ENCODE peak calls at places on chromosomes 4 and X, in seven cellular contexts. V is lung; F is HepG2; S is psoas muscle; M is CD8-positive, alpha-beta T cell; E is uterus; P is mammary epithelial cell. O is an unnamed sample. For H3K4me1, the result is how much of the 10 kb centered on the place peaks cover.

GRCh38 chrX:76420237-76420636 is 7.3 kb upstream of the MAGEE1 start:
- DNase-seq in M (no peak), F (no peak), E (no peak), P (no peak), S (no peak), V (no peak), O (no peak)

GRCh38 chr4:13289391-13289790 is 194.7 kb downstream of the RAB28 start:
- DNase-seq in P (peak), F (no peak), V (no peak), E (no peak), S (no peak), M (no peak), O (no peak)

GRCh38 chr4:38488891-38489861 is 174.8 kb upstream of the KLF3 start:
- DNase-seq in M (no peak), E (no peak), V (no peak), F (no peak), P (no peak), S (no peak), O (no peak)

GRCh38 chrX:134369576-134369975 is 90.4 kb upstream of the HPRT1 start:
- DNase-seq in S (no peak), P (no peak), V (no peak), F (no peak), M (no peak), E (no peak), O (no peak)

GRCh38 chrX:15854080-15854655 is 445 bp downstream of the AP1S2 start:
- DNase-seq in F (peak), E (peak), V (peak), P (peak), M (peak), S (peak), O (peak)

GRCh38 chr4:129230836-129231235 is 134.9 kb downstream of the C4orf33 start:
- DNase-seq in M (no peak), V (no peak), P (no peak), E (no peak), S (no peak), F (no peak), O (no peak)

GRCh38 chr4:183987987-183988392 is 82.9 kb downstream of the STOX2 start:
- DNase-seq in E (peak), S (peak), V (peak), P (peak), M (no peak), F (peak), O (no peak)

GRCh38 chr4:7973545-7973981 is 33.9 kb upstream of the AFAP1 start:
- DNase-seq in V (no peak), F (no peak), S (peak), E (no peak), P (peak), M (no peak), O (no peak)

GRCh38 chr4:143313527-143313926 is 23.1 kb upstream of the GAB1 start:
- DNase-seq in M (no peak), V (no peak), P (no peak), S (no peak), E (no peak), F (no peak), O (no peak)

GRCh38 chr4:62414563-62414962 is 1214.4 kb downstream of the ADGRL3 start:
- DNase-seq in S (no peak), P (no peak), E (no peak), F (no peak), M (no peak), V (no peak), O (no peak)

GRCh38 chr4:108119199-108119800 is 49.4 kb downstream of the LEF1 start:
- DNase-seq in E (no peak), F (no peak), P (no peak), V (no peak), M (no peak), S (no peak), O (no peak)

GRCh38 chr4:184384056-184384809 is 90.1 kb downstream of the IRF2 start:
- DNase-seq in V (peak), F (peak), P (peak), E (peak), M (no peak), S (no peak), O (no peak)

GRCh38 chr4:61204353-61204752 is 4.2 kb downstream of the ADGRL3 start:
- DNase-seq in V (no peak), E (no peak), S (no peak), F (peak), P (peak), M (no peak), O (no peak)

GRCh38 chrX:102767287-102767686 is 46.7 kb downstream of the GPRASP3 start:
- DNase-seq in M (no peak), S (no peak), V (no peak), E (no peak), F (no peak), P (no peak), O (no peak)

GRCh38 chr4:181140037-181140603 is 1103.1 kb upstream of the TENM3 start:
- DNase-seq in M (no peak), V (no peak), P (no peak), S (no peak), F (no peak), E (no peak), O (no peak)

GRCh38 chrX:138485767-138486166 is 225.8 kb downstream of the FGF13 start:
- DNase-seq in M (no peak), E (no peak), V (no peak), P (no peak), F (no peak), S (no peak), O (no peak)

GRCh38 chr4:8314691-8315255 is 45.2 kb downstream of the HTRA3 start:
- DNase-seq in E (peak), S (no peak), F (no peak), M (no peak), V (no peak), P (no peak), O (no peak)

GRCh38 chr4:105666693-105667092 is 41.8 kb downstream of the INTS12 start:
- DNase-seq in S (no peak), E (no peak), P (peak), V (no peak), M (no peak), F (no peak), O (no peak)

GRCh38 chr4:165404080-165404479 is 25.3 kb downstream of the CPE start:
- DNase-seq in S (no peak), F (no peak), P (no peak), E (no peak), M (no peak), V (no peak), O (no peak)

GRCh38 chr4:78360466-78360865 is 191.1 kb upstream of the ANXA3 start:
- DNase-seq in E (no peak), P (no peak), M (no peak), F (no peak), V (no peak), S (no peak), O (no peak)

GRCh38 chrX:39261446-39262147 is 460.3 kb downstream of the MID1IP1 start:
- DNase-seq in F (peak), V (no peak), E (no peak), P (peak), S (no peak), M (no peak), O (no peak)

GRCh38 chr4:3388461-3389185 is 53.1 kb upstream of the HGFAC start:
- DNase-seq in P (peak), F (no peak), E (no peak), V (no peak), S (no peak), M (no peak), O (no peak)

GRCh38 chr4:2837904-2838496 is 5.6 kb upstream of the ADD1 start:
- DNase-seq in F (no peak), E (peak), V (no peak), M (peak), S (no peak), P (no peak), O (no peak)

GRCh38 chr4:19592391-19592790 is 659.3 kb upstream of the SLIT2 start:
- DNase-seq in E (no peak), V (no peak), M (no peak), P (no peak), F (no peak), S (no peak), O (no peak)

GRCh38 chrX:140274761-140275525 is 229.9 kb downstream of the SOX3 start:
- DNase-seq in E (no peak), V (no peak), S (no peak), M (no peak), F (no peak), P (peak), O (no peak)

GRCh38 chr4:183503497-183504063 is 1.3 kb upstream of the ING2 start:
- DNase-seq in P (no peak), S (no peak), E (no peak), M (peak), F (no peak), V (no peak), O (no peak)

GRCh38 chr4:87524456-87524855 is 4.7 kb downstream of the SPARCL1 start:
- DNase-seq in S (no peak), M (no peak), E (no peak), P (no peak), V (no peak), F (no peak), O (no peak)

GRCh38 chrX:85109235-85109634 is 105.6 kb downstream of the APOOL start:
- DNase-seq in V (no peak), P (no peak), M (no peak), E (no peak), S (no peak), F (peak), O (no peak)

GRCh38 chr4:183240581-183241321 is 79.3 kb downstream of the CLDN22 start:
- DNase-seq in P (no peak), V (no peak), E (no peak), M (no peak), F (no peak), S (no peak), O (no peak)

GRCh38 chr4:161360982-161361381 is 802.8 kb downstream of the FSTL5 start:
- DNase-seq in M (no peak), S (no peak), P (no peak), V (no peak), F (no peak), E (no peak), O (no peak)

GRCh38 chr4:93660036-93660435 is 168.5 kb upstream of the ATOH1 start:
- DNase-seq in E (no peak), S (no peak), P (no peak), V (no peak), F (no peak), M (no peak), O (no peak)

GRCh38 chrX:56800801-56801200 is 71.8 kb downstream of the NBDY start:
- DNase-seq in F (no peak), M (peak), E (no peak), V (no peak), P (no peak), S (no peak), O (no peak)

GRCh38 chr4:22573198-22573597 is 57.3 kb upstream of the ADGRA3 start:
- DNase-seq in E (peak), V (peak), P (peak), M (no peak), S (peak), F (no peak), O (no peak)

GRCh38 chrX:154750301-154751120 is at the start of gene GAB3:
- DNase-seq in V (no peak), S (peak), E (no peak), M (peak), P (no peak), F (no peak), O (peak)

GRCh38 chrX:154749856-154750255 is 1.0 kb downstream of the GAB3 start:
- DNase-seq in V (no peak), S (no peak), E (no peak), M (no peak), P (no peak), F (no peak), O (no peak)

GRCh38 chrX:154751121-154751668 is 318 bp upstream of the GAB3 start:
- DNase-seq in M (peak), F (no peak), P (no peak), V (no peak), E (no peak), S (no peak), O (no peak)

GRCh38 chrX:154751669-154752271 is 893 bp upstream of the GAB3 start:
- DNase-seq in E (no peak), P (no peak), V (no peak), M (no peak), F (no peak), S (no peak), O (no peak)

DNA sequence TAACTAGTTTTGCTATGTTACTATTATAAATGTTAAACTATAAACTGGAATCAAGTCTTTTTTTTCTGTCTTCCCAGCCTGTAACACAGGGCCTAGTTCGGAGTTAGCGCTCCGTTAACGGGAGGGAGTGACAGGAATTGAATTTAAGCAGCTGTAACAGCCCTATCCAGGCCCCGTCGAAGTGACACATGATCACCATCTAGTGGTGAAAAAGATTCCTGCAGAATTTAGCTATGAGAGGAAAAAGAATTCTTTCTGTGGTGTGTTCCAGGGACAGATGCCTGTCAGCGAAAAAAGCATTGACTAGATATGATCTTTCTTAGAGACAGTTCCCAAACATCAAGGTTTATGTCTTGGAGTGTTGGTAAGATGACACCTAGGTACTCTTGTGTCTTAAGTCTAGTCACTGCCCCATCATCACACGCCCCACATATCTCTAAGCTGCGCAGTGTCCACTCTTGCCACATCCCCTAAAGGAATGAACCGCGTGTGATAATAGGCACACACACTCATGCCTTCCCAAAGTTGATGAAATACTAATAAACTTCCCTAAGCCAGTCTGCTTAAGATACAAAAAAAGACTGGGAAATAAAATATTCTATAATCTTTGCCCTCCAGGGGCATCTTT is 2.1 kb downstream of the GAB3 start:
- DNase-seq in V (no peak), S (no peak), F (peak), P (peak), M (peak), E (peak), O (peak)
- TF ChIP-seq CTCF in V (peak), S (peak), F (peak), P (peak), M (peak), E (peak), O (peak)

DNA sequence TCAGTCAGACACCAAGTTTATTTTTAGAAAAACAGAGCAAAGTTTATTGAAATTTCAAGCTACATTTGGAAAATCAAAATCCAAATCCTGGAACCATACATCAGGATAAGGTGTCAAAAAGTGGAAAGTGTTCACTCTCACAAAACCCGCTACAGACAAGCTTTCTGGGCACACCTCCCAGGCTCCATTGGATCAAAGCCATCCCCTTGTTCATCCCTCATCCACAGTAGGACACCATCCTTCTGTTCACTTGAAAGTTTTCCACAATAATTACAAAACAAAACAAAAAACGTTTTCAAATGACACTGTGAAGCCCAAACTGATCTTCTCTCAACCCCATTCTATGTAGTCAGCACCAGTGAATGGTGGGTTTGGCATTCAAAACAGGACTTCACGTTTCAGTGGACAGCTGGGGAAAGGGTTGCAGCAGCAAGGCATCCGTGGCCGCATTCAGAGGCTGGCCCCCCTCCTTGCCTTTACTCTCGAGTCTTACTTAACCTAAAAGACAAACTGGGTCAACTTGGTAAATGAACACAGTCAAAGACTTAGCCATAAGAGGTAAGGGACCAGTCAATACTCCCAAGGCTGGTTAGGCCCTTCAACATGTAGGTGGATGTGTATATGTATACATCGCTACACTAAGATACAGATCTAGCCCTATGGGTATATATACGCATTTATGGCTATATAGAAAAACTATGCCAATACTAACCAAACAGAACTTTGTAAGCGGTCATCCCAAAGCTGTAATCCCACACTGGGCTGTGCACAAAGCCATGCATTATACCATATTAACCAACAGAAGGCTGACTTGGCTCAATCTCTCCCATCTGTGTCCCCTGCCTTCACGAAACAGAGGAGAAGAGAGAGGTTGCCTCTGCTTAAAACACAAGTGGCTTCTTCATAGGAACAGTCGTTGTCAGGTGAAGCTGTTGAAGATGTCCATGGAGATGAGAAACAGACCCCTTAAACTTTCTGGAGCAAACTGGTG is 62.1 kb downstream of the TSC22D3 start:
- DNase-seq in S (peak), E (no peak), M (peak), P (no peak), V (no peak), F (no peak), O (no peak)
- H3K4me1 ChIP-seq in S (under half), E (under half), M (half or more), P (under half), V (under half), F (under half), O (under half)

GRCh38 chrX:40996886-40997530 is 88.2 kb upstream of the USP9X start:
- DNase-seq in P (peak), E (no peak), F (peak), V (no peak), S (no peak), M (no peak), O (no peak)
- H3K27ac ChIP-seq in P (no peak), E (no peak), F (no peak), V (no peak), S (no peak), M (no peak), O (no peak)

DNA sequence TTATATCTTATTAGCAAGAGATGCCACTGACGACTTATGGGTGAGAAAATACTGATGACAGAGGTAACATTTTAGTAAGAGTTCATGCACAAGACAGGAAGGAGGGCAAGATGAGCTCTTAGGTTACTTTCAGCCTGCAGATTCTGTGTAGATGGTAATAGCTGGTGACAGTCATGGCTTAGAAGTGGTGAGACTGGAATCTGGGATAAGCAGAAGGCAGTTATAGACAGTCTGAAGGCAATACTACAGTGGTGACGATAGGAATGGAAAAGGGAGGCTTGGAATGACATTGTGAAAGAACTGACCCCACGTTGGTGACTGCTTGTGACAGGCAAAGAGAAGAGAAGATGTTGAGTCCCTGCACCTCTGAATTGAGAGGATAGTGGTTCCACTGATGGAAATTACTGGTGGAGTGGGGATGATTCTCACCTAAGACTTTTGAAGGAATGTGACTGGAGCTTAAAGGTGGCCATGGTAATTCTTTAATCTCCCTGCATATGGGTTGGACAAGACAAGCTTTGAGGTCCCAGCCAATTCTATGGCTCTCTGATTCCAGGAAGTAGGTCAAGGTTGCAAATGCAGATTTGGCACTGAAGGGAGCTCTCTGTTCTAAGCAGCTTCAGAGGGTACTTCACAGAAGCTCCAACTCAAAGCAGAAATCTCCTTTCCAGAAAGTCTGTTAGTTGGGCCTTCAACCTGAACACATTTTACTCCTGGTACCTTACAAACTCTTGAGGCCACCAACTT is 99.7 kb downstream of the RASL11B start:
- DNase-seq in V (no peak), P (no peak), S (no peak), F (no peak), E (no peak), M (no peak), O (no peak)
- TF ChIP-seq CTCF in V (no peak), P (no peak), S (no peak), F (no peak), E (no peak), M (no peak), O (no peak)

GRCh38 chr4:148425327-148426110 is 16.7 kb downstream of the NR3C2 start:
- DNase-seq in S (no peak), P (no peak), E (no peak), V (no peak), F (no peak), M (no peak), O (no peak)

GRCh38 chr4:148430847-148431246 is 11.4 kb downstream of the NR3C2 start:
- DNase-seq in M (no peak), E (no peak), S (no peak), F (no peak), P (no peak), V (no peak), O (no peak)

GRCh38 chr4:148431401-148431800 is 10.8 kb downstream of the NR3C2 start:
- DNase-seq in S (no peak), E (no peak), F (peak), M (no peak), P (no peak), V (no peak), O (no peak)

GRCh38 chr4:148426643-148427042 is 15.6 kb downstream of the NR3C2 start:
- DNase-seq in S (no peak), V (no peak), M (no peak), F (no peak), E (no peak), P (no peak), O (no peak)
- H3K4me1 ChIP-seq in S (under half), V (under half), M (half or more), F (under half), E (under half), P (under half), O (under half)

O was measured in Peyer's patch.